ENCODE peak calls at places on chromosomes 2 and 18, in nine cellular contexts. P is heart left ventricle; V is AG08396; L is HFF-Myc; X is esophagus squamous epithelium; T is NCI-H2081; B is substantia nigra; E is T-helper 9 cell; W is effector memory CD8-positive, alpha-beta T cell. H is an unnamed sample.

GRCh38 chr18:70288171-70288850 is 534 bp upstream of the SOCS6 start:
- DNase-seq in E (no peak), T (peak), X (no peak), V (peak), L (no peak), B (no peak), P (peak), W (no peak), H (peak)

GRCh38 chr18:61676763-61677434 is 215.9 kb downstream of the RNF152 start:
- DNase-seq in P (no peak), E (no peak), L (no peak), X (no peak), T (no peak), V (no peak), B (no peak), W (no peak), H (no peak)

GRCh38 chr2:215577356-215577755 is 141.5 kb upstream of the FN1 start:
- DNase-seq in L (no peak), T (no peak), B (no peak), E (no peak), P (no peak), W (no peak), V (no peak), X (no peak), H (no peak)

GRCh38 chr2:173161040-173161439 is 85.4 kb downstream of the MAP3K20 start:
- DNase-seq in W (no peak), L (no peak), B (no peak), E (no peak), V (no peak), T (no peak), P (no peak), X (no peak), H (no peak)

GRCh38 chr18:65235966-65236634 is 514.7 kb upstream of the CDH7 start:
- DNase-seq in P (no peak), X (no peak), L (no peak), E (no peak), T (peak), W (no peak), V (no peak), B (no peak), H (no peak)

GRCh38 chr2:25894135-25894830 is 16.0 kb upstream of the ASXL2 start:
- DNase-seq in B (no peak), T (peak), E (no peak), V (no peak), P (peak), L (peak), X (no peak), W (no peak), H (no peak)

GRCh38 chr2:111679202-111679601 is 204.8 kb downstream of the ANAPC1 start:
- DNase-seq in W (no peak), E (no peak), X (no peak), T (no peak), L (no peak), B (no peak), P (no peak), V (no peak), H (no peak)

GRCh38 chr2:45988879-45989278 is 308.3 kb upstream of the EPAS1 start:
- DNase-seq in P (no peak), V (no peak), W (no peak), B (no peak), T (no peak), X (no peak), L (no peak), E (no peak), H (no peak)

GRCh38 chr2:19361325-19361990 is 3.0 kb upstream of the OSR1 start:
- DNase-seq in T (no peak), L (no peak), X (no peak), W (no peak), V (no peak), P (no peak), E (no peak), B (no peak), H (no peak)

GRCh38 chr18:59026364-59026763 is 113.3 kb upstream of the SEC11C start:
- DNase-seq in T (no peak), V (no peak), P (no peak), L (no peak), X (no peak), B (no peak), E (no peak), W (no peak), H (no peak)

GRCh38 chr2:166917433-166917832 is 29.2 kb downstream of the XIRP2 start:
- DNase-seq in B (no peak), W (no peak), P (no peak), L (no peak), T (no peak), E (no peak), V (no peak), X (no peak), H (no peak)

GRCh38 chr2:241507430-241508239 is 749 bp downstream of the STK25 start:
- DNase-seq in V (peak), W (peak), T (peak), X (no peak), P (no peak), B (no peak), L (no peak), E (no peak), H (peak)

GRCh38 chr18:79935499-79935898 is 16.0 kb downstream of the SLC66A2 start:
- DNase-seq in T (no peak), X (no peak), E (no peak), B (no peak), W (no peak), L (no peak), P (no peak), V (no peak), H (no peak)

GRCh38 chr2:203330434-203330833 is 2.2 kb downstream of the ABI2 start:
- DNase-seq in T (no peak), L (no peak), P (no peak), V (peak), W (no peak), E (no peak), X (no peak), B (no peak), H (no peak)

GRCh38 chr2:218898109-218898878 is 17.6 kb downstream of the WNT10A start:
- DNase-seq in W (peak), T (peak), L (no peak), X (no peak), V (peak), B (peak), E (peak), P (peak), H (no peak)

GRCh38 chr2:69387770-69388481 is 899 bp upstream of the GFPT1 start:
- DNase-seq in L (no peak), B (no peak), P (no peak), X (no peak), W (no peak), V (no peak), E (no peak), T (no peak), H (no peak)

GRCh38 chr2:70608373-70608772 is 54.7 kb upstream of the TGFA start:
- DNase-seq in B (no peak), V (no peak), L (no peak), E (no peak), P (no peak), W (no peak), T (no peak), X (no peak), H (no peak)

GRCh38 chr2:151459368-151459767 is 49.7 kb downstream of the RIF1 start:
- DNase-seq in E (no peak), L (no peak), X (no peak), T (no peak), P (no peak), W (no peak), V (no peak), B (no peak), H (no peak)

GRCh38 chr2:100052645-100053044 is 89.7 kb downstream of the AFF3 start:
- DNase-seq in B (no peak), V (no peak), E (no peak), W (no peak), L (no peak), P (no peak), T (no peak), X (no peak), H (no peak)

GRCh38 chr2:235666240-235666781 is 172.5 kb downstream of the AGAP1 start:
- DNase-seq in L (peak), B (peak), W (peak), X (no peak), P (peak), E (peak), V (peak), T (peak), H (no peak)

GRCh38 chr2:61229936-61230335 is 67.9 kb downstream of the C2orf74 start:
- DNase-seq in E (no peak), T (no peak), X (no peak), W (no peak), P (no peak), V (no peak), B (no peak), L (no peak), H (no peak)

GRCh38 chr2:172095905-172096660 is 6.6 kb downstream of the DLX2 start:
- DNase-seq in W (no peak), B (no peak), L (no peak), P (no peak), V (peak), X (no peak), T (no peak), E (no peak), H (no peak)

GRCh38 chr2:235698504-235698903 is 204.7 kb downstream of the AGAP1 start:
- DNase-seq in E (no peak), T (no peak), B (no peak), W (no peak), V (no peak), P (no peak), X (no peak), L (no peak), H (no peak)

GRCh38 chr2:222751821-222752719 is 80.6 kb downstream of the MOGAT1 start:
- DNase-seq in W (no peak), P (no peak), X (no peak), E (no peak), T (no peak), V (no peak), L (no peak), B (no peak), H (no peak)

GRCh38 chr2:86787701-86788100 is 3.0 kb downstream of the CD8A start:
- DNase-seq in B (no peak), P (peak), T (no peak), X (no peak), E (no peak), V (no peak), W (peak), L (no peak), H (no peak)

GRCh38 chr2:152874955-152875354 is 156.5 kb downstream of the ARL6IP6 start:
- DNase-seq in W (no peak), L (no peak), E (no peak), B (no peak), T (no peak), V (no peak), P (no peak), X (no peak), H (no peak)

GRCh38 chr18:25467226-25468065 is 115.5 kb upstream of the ZNF521 start:
- DNase-seq in B (no peak), V (peak), L (peak), X (no peak), P (peak), E (no peak), W (no peak), T (no peak), H (peak)

GRCh38 chr2:3827673-3828575 is 124.5 kb downstream of the DCDC2C start:
- DNase-seq in W (no peak), E (no peak), P (no peak), B (no peak), T (peak), L (no peak), V (no peak), X (no peak), H (no peak)

GRCh38 chr2:237879058-237879430 is 19.6 kb downstream of the RAMP1 start:
- DNase-seq in B (no peak), E (no peak), W (no peak), X (no peak), T (peak), V (no peak), L (no peak), P (no peak), H (no peak)

GRCh38 chr2:102892693-102893290 is 131.0 kb downstream of the TMEM182 start:
- DNase-seq in V (no peak), L (no peak), P (no peak), X (no peak), E (no peak), W (no peak), T (no peak), B (no peak), H (no peak)

GRCh38 chr2:38485734-38486133 is 108.7 kb upstream of the ATL2 start:
- DNase-seq in L (no peak), P (no peak), T (no peak), W (no peak), V (no peak), E (no peak), X (no peak), B (no peak), H (no peak)

GRCh38 chr2:232476791-232477190 is 10.8 kb downstream of the ECEL1 start:
- DNase-seq in E (no peak), V (no peak), L (no peak), T (no peak), B (no peak), W (no peak), X (no peak), P (no peak), H (no peak)

GRCh38 chr2:26706616-26707473 is 14.3 kb downstream of the KCNK3 start:
- DNase-seq in L (no peak), B (no peak), T (no peak), W (no peak), E (no peak), V (no peak), P (peak), X (no peak), H (no peak)